ENCODE peak calls at places on chromosomes 12 and 14, in nine cellular contexts. I, D, C, F, A, M, G, Z and T are unnamed samples.

GRCh38 chr14:24875203-24875840 is 174.6 kb downstream of the STXBP6 start:
- DNase-seq in M (no peak), G (no peak), I (no peak), D (no peak), C (no peak), Z (peak), F (no peak), A (no peak), T (no peak)

GRCh38 chr12:101671157-101671791 is 26.2 kb upstream of the CHPT1 start:
- DNase-seq in G (no peak), F (peak), D (no peak), C (no peak), Z (no peak), A (peak), M (no peak), I (no peak), T (no peak)

GRCh38 chr12:48816148-48816854 is 2.0 kb upstream of the CACNB3 start:
- DNase-seq in C (peak), A (no peak), M (peak), G (no peak), D (no peak), Z (peak), F (no peak), I (no peak), T (no peak)

GRCh38 chr12:49144384-49144783 is 13.2 kb upstream of the TUBA1B start:
- DNase-seq in M (no peak), D (no peak), G (no peak), I (no peak), Z (no peak), C (no peak), A (no peak), F (no peak), T (no peak)

GRCh38 chr12:1592444-1593231 is 1.7 kb downstream of the FBXL14 start:
- DNase-seq in Z (peak), M (peak), D (no peak), A (peak), G (no peak), I (peak), C (peak), F (no peak), T (peak)

GRCh38 chr12:321606-322326 is 59.1 kb upstream of the SLC6A13 start:
- DNase-seq in F (no peak), G (peak), I (no peak), Z (peak), M (peak), A (no peak), C (no peak), D (no peak), T (no peak)

GRCh38 chr12:50296554-50296953 is 13.2 kb upstream of the LIMA1 start:
- DNase-seq in C (no peak), I (no peak), A (no peak), Z (no peak), D (no peak), M (no peak), F (no peak), G (no peak), T (no peak)

GRCh38 chr14:99691111-99691885 is 7.2 kb downstream of the CYP46A1 start:
- DNase-seq in F (no peak), I (no peak), C (peak), D (no peak), G (no peak), A (no peak), M (no peak), Z (no peak), T (no peak)

GRCh38 chr14:32698831-32699230 is 239.8 kb upstream of the NPAS3 start:
- DNase-seq in Z (peak), M (no peak), G (no peak), A (no peak), D (no peak), I (no peak), C (no peak), F (no peak), T (peak)

GRCh38 chr12:84056-84455 is 17.5 kb downstream of the IQSEC3 start:
- DNase-seq in I (no peak), A (no peak), M (no peak), F (no peak), D (no peak), C (peak), G (no peak), Z (no peak), T (no peak)

GRCh38 chr12:90090929-90091651 is 382.5 kb upstream of the ATP2B1 start:
- DNase-seq in G (peak), A (no peak), F (no peak), M (peak), I (peak), D (no peak), C (peak), Z (peak), T (peak)

GRCh38 chr14:65206448-65207096 is 104.3 kb upstream of the MAX start:
- DNase-seq in M (no peak), G (no peak), F (no peak), C (no peak), A (peak), I (no peak), D (no peak), Z (peak), T (peak)

GRCh38 chr14:101927859-101928258 is 36.5 kb upstream of the DYNC1H1 start:
- DNase-seq in C (no peak), M (peak), Z (peak), I (peak), A (no peak), D (no peak), F (peak), G (no peak), T (peak)

GRCh38 chr14:34710744-34711143 is 3.6 kb downstream of the CFL2 start:
- DNase-seq in C (no peak), Z (peak), M (peak), A (no peak), F (no peak), I (no peak), G (peak), D (no peak), T (peak)

GRCh38 chr14:73368621-73369020 is 89.7 kb downstream of the NUMB start:
- DNase-seq in M (peak), I (no peak), G (no peak), A (no peak), C (no peak), Z (peak), F (no peak), D (no peak), T (no peak)

GRCh38 chr14:68733086-68733621 is 59.7 kb downstream of the ZFP36L1 start:
- DNase-seq in F (no peak), D (no peak), A (peak), M (peak), G (no peak), C (no peak), Z (no peak), I (no peak), T (no peak)

GRCh38 chr12:50050410-50051280 is 6.8 kb upstream of the ASIC1 start:
- DNase-seq in I (peak), D (no peak), Z (peak), A (no peak), G (no peak), M (peak), F (peak), C (peak), T (peak)

GRCh38 chr14:88831285-88831684 is 6.8 kb downstream of the TTC8 start:
- DNase-seq in G (peak), Z (peak), C (no peak), M (peak), A (no peak), I (no peak), F (no peak), D (no peak), T (peak)

GRCh38 chr12:111643428-111643826 is 42.3 kb downstream of the BRAP start:
- DNase-seq in G (peak), D (no peak), C (no peak), Z (no peak), M (peak), F (no peak), A (no peak), I (no peak), T (peak)

GRCh38 chr14:100239200-100239839 is 376 bp downstream of the YY1 start:
- DNase-seq in M (no peak), A (peak), D (no peak), I (peak), C (peak), G (peak), F (peak), Z (peak), T (no peak)

GRCh38 chr14:101187816-101188570 is 284.5 kb upstream of the RTL1 start:
- DNase-seq in G (no peak), C (no peak), F (no peak), I (no peak), A (no peak), Z (no peak), M (no peak), D (peak), T (no peak)

GRCh38 chr12:1552978-1553471 is 41.4 kb downstream of the FBXL14 start:
- DNase-seq in F (no peak), M (no peak), C (peak), Z (peak), D (no peak), I (no peak), A (no peak), G (no peak), T (no peak)

DNA sequence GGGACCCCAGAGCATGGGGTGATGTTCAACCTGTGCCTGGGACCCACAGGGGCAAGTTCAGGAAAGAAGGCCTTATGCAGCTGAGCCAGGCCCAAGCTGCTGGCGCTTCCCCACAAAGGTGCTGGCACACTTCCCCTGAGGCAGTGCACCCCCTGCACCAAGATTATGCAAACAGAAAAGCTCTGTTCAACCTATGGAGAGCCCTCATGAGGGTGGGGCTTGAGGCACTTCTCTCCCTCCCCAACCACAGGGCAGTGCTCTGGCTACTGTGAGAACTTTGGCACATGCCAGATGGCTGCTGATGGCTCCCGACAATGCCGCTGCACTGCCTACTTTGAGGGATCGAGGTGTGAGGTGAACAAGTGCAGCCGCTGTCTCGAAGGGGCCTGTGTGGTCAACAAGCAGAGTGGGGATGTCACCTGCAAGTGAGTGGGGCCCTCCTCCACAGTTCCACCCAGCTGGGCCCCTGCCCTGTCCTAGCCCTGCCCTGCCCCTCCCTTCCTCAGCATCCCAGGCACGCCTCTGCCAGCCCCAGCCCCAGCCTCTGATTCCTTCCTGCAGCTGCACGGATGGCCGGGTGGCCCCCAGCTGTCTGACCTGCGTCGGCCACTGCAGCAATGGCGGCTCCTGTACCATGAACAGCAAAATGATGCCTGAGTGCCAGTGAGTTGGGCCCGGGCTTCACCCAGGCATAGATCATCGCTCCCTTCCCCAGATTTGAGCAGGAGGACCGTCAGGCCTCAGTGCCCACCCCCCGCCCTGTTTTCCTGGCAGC is 5.5 kb upstream of the NXPH4 start:
- DNase-seq in C (no peak), I (no peak), D (no peak), M (no peak), Z (no peak), F (no peak), G (no peak), A (no peak), T (no peak)
- H3K4me3 ChIP-seq in C (no peak), I (no peak), D (no peak), M (no peak), Z (no peak), F (no peak), G (no peak), A (no peak), T (no peak)

GRCh38 chr12:131132118-131132892 is 178.6 kb downstream of the ADGRD1 start:
- DNase-seq in F (peak), D (peak), M (peak), Z (peak), C (peak), A (peak), G (no peak), I (peak), T (peak)
- H3K4me3 ChIP-seq in F (no peak), D (no peak), M (no peak), Z (no peak), C (no peak), A (no peak), G (no peak), I (no peak), T (no peak)

GRCh38 chr14:105497671-105498429 is 6.8 kb downstream of the TEDC1 start:
- DNase-seq in A (no peak), I (peak), F (peak), D (no peak), M (no peak), Z (no peak), G (no peak), C (no peak), T (no peak)
- H3K4me3 ChIP-seq in A (no peak), I (no peak), F (no peak), D (no peak), M (no peak), Z (no peak), G (no peak), C (no peak), T (no peak)

DNA sequence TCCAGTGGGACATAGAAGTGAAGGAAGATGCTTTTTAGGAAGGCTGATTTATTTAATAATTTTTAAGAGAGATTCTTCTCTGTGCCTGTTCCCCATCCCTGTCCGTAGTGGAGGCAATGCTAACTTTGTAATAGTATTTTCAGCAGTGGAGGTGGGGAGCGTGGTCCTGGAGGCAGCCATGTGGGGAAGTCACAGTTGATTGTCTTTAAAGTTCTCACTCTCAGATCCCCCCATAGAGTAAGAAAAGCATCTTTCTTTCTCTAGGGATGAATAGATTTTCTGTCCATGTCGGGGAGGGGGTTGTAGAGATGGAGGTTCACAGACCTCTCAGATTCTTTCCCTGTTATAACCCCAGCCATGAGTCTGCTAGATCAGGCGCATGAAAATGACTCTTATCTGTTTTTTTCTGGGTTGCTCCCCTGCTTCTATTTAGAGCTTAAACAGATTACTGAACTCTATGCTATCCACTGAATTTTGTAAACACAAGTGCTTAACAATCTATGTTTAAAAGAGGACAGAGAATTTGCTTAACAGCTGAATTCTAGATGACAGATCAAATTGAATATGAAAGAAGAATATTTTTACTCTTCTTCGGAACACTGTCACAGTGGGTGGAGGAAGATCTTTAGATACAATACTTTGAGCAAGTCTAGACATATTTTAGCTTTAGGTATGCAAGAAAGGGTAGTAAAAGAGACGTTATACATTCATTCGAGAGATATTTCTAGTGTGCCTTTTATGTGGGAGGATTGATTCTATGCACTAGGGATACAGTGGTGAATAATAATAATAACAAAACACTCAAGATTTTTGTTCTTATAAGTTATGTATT is 25.4 kb downstream of the TMEM117 start:
- DNase-seq in D (no peak), M (no peak), Z (no peak), I (no peak), G (no peak), A (no peak), F (no peak), C (no peak), T (peak)
- H3K4me3 ChIP-seq in D (no peak), M (no peak), Z (no peak), I (no peak), G (no peak), A (no peak), F (no peak), C (no peak), T (no peak)

DNA sequence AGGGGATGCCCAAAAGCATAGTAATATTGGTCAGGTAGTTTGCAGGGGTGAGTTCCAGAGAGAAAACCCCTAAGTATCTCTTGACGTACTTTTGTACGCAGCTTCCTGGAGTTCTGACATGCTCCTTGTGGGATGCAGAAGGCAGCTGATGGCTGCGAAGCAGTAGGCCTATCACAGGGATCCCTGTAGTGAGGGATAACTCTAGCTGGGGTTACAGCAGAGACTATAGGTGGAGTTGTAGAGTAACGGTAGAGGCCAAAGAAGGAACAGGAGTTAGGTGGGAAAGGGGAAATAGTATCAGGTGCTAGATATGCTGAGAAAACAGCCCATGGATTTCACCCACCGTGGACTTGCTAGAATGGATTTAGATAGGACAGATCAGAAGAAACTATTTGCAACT is 37.3 kb downstream of the MGST1 start:
- DNase-seq in A (no peak), D (no peak), I (no peak), F (no peak), Z (no peak), C (peak), G (no peak), M (no peak), T (no peak)
- H3K4me3 ChIP-seq in A (no peak), D (no peak), I (no peak), F (no peak), Z (no peak), C (no peak), G (no peak), M (no peak), T (no peak)

GRCh38 chr12:54015210-54015931 is 6.6 kb downstream of the HOXC8 start:
- DNase-seq in A (no peak), M (no peak), Z (no peak), I (peak), C (no peak), F (no peak), D (no peak), G (no peak), T (no peak)

GRCh38 chr12:54014315-54015209 is 5.8 kb downstream of the HOXC8 start:
- DNase-seq in G (no peak), F (no peak), C (peak), I (peak), A (no peak), D (no peak), M (no peak), Z (peak), T (no peak)

GRCh38 chr12:54017027-54017788 is 8.4 kb downstream of the HOXC8 start:
- DNase-seq in Z (peak), F (no peak), G (no peak), M (no peak), A (no peak), C (peak), D (no peak), I (peak), T (no peak)

GRCh38 chr12:54016478-54016964 is 7.7 kb downstream of the HOXC8 start:
- DNase-seq in G (no peak), F (no peak), Z (peak), I (peak), C (peak), D (no peak), M (no peak), A (no peak), T (peak)

GRCh38 chr12:54016051-54016450 is 7.3 kb downstream of the HOXC8 start:
- DNase-seq in D (no peak), I (peak), F (no peak), G (no peak), C (no peak), M (no peak), A (no peak), Z (no peak), T (no peak)
- H3K4me3 ChIP-seq in D (peak), I (peak), F (no peak), G (no peak), C (no peak), M (no peak), A (no peak), Z (peak), T (peak)

DNA sequence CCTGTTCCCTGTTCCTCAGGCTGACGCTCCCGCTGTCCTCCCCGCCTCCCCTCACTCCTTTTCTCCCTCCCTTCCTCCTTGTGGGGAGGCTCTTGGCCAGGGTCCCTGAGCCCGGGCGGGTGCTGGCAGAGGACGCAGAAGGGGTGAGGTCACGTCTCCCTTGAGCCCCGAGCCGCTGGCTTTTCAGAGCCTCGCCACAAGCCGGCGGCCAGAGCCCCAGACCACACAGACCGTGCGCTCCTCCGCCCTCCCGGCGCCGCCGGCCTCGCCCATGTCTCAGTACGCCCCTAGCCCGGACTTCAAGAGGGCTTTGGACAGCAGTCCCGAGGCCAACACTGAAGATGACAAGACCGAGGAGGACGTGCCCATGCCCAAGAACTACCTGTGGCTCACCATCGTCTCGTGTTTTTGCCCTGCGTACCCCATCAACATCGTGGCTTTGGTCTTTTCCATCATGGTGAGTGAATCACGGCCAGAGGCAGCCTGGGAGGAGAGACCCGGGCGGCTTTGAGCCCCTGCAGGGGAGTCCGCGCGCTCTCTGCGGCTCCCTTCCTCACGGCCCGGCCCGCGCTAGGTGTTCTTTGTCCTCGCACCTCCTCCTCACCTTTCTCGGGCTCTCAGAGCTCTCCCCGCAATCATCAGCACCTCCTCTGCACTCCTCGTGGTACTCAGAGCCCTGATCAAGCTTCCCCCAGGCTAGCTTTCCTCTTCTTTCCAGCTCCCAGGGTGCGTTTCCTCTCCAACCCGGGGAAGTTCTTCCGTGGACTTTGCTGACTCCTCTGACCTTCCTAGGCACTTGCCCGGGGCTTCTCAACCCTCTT is at the start of gene TMEM233:
- DNase-seq in D (no peak), M (no peak), C (peak), G (no peak), A (no peak), I (peak), F (peak), Z (no peak), T (peak)
- H3K4me3 ChIP-seq in D (peak), M (peak), C (peak), G (peak), A (no peak), I (peak), F (peak), Z (no peak), T (peak)

GRCh38 chr12:69755302-69755701 is 16.6 kb downstream of the RAB3IP start:
- DNase-seq in I (no peak), Z (no peak), G (no peak), F (no peak), M (no peak), C (no peak), D (no peak), A (no peak), T (no peak)
- H3K4me3 ChIP-seq in I (no peak), Z (no peak), G (no peak), F (no peak), M (no peak), C (no peak), D (no peak), A (no peak), T (no peak)

GRCh38 chr14:105092912-105093425 is 27.7 kb upstream of the GPR132 start:
- DNase-seq in M (peak), Z (peak), A (peak), C (peak), D (peak), G (peak), F (peak), I (no peak), T (peak)
- H3K4me3 ChIP-seq in M (peak), Z (peak), A (peak), C (no peak), D (peak), G (peak), F (peak), I (peak), T (peak)

DNA sequence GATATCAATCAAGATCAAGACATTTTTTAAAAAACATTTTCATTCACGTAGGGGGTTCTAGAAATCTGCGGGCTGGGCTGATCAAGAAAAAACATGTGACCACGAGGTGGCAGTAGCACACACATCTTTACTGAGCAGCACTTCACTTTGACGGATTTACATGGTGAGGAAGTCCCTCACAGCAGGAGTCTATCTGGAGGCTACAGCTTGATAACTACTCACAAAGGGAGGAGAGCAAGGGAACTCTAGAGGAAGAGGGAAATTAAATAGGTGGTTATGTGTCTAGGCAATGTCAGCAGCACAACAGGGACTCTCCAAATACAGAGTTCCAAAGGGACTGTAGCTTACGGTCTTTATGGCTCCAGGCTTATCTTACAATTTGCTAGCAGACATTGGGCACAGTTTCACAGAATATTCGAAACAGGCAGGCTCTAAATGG is 248.1 kb downstream of the DPY19L2 start:
- DNase-seq in M (peak), F (peak), G (peak), I (no peak), C (peak), A (peak), Z (peak), D (no peak), T (peak)
- H3K4me3 ChIP-seq in M (no peak), F (no peak), G (no peak), I (no peak), C (peak), A (no peak), Z (no peak), D (no peak), T (no peak)